ENCODE peak calls at places on chromosomes 13 and 19, in five cellular contexts. M is activated CD4-positive, CD25-positive, alpha-beta regulatory T cell treated with anti-CD3 and anti-CD28 coated beads, Interleukin-2, amount 50 U/mL, for 16 hours; L is nucleus accumbens; U is stimulated activated CD4-positive, alpha-beta T cell treated with anti-CD3 and anti-CD28 coated beads, Interleukin-1b, Interleukin-23, amount 100 ng/mL, for 1 hour; F is neuronal stem cell. G is an unnamed sample.

GRCh38 chr19:16342002-16342715 is 17.5 kb downstream of the KLF2 start:
- DNase-seq in M (no peak), L (no peak), U (no peak), F (no peak), G (no peak)

GRCh38 chr13:82758056-82758455 is 1124.2 kb downstream of the SLITRK1 start:
- DNase-seq in M (no peak), L (no peak), U (no peak), F (no peak), G (no peak)

GRCh38 chr19:33438016-33438671 is 64.6 kb downstream of the CEBPG start:
- DNase-seq in M (no peak), L (peak; percentile 19), U (no peak), F (no peak), G (no peak)

GRCh38 chr19:10474962-10475451 is 28.1 kb downstream of the KEAP1 start:
- DNase-seq in M (no peak), L (no peak), U (no peak), F (no peak), G (no peak)

GRCh38 chr19:45403781-45404556 is 900 bp downstream of the PPP1R13L start:
- DNase-seq in M (peak; percentile 38), L (no peak), U (no peak), F (no peak), G (peak; percentile 27)

GRCh38 chr13:42746846-42747245 is 34.5 kb upstream of the FAM216B start:
- DNase-seq in M (no peak), L (no peak), U (no peak), F (no peak), G (no peak)

GRCh38 chr19:35858311-35858710 is 1.6 kb downstream of the KIRREL2 start:
- DNase-seq in M (no peak), L (no peak), U (no peak), F (no peak), G (no peak)

GRCh38 chr19:18160792-18161690 is 8.1 kb downstream of the PIK3R2 start:
- DNase-seq in M (peak; percentile 71), L (peak; percentile 30), U (peak; percentile 71), F (peak; percentile 66), G (no peak)

GRCh38 chr19:4686700-4687099 is 16.6 kb upstream of the MYDGF start:
- DNase-seq in M (no peak), L (no peak), U (no peak), F (no peak), G (no peak)

GRCh38 chr19:39406656-39407393 is at the start of gene ZFP36:
- DNase-seq in M (peak; percentile 79), L (peak; percentile 78), U (peak; percentile 81), F (no peak), G (peak; percentile 80)

GRCh38 chr19:29645911-29646310 is 19.4 kb upstream of the PLEKHF1 start:
- DNase-seq in M (no peak), L (no peak), U (no peak), F (no peak), G (no peak)

GRCh38 chr19:15031675-15032074 is 17.6 kb upstream of the CASP14 start:
- DNase-seq in M (no peak), L (no peak), U (no peak), F (no peak), G (no peak)

GRCh38 chr19:31270897-31271568 is 78.2 kb downstream of the TSHZ3 start:
- DNase-seq in M (no peak), L (no peak), U (no peak), F (no peak), G (no peak)

GRCh38 chr13:108915634-108916497 is 286.5 kb downstream of the MYO16 start:
- DNase-seq in M (peak; percentile 42), L (peak; percentile 21), U (peak; percentile 45), F (no peak), G (peak; percentile 59)

GRCh38 chr13:98606296-98606695 is 29.4 kb upstream of the STK24 start:
- DNase-seq in M (no peak), L (no peak), U (no peak), F (no peak), G (no peak)

GRCh38 chr19:16588089-16588823 is 16.0 kb upstream of the SLC35E1 start:
- DNase-seq in M (peak; percentile 28), L (no peak), U (no peak), F (no peak), G (no peak)

GRCh38 chr13:74103970-74104555 is 30.1 kb downstream of the KLF12 start:
- DNase-seq in M (no peak), L (no peak), U (no peak), F (no peak), G (no peak)

GRCh38 chr13:26978081-26978860 is 193.3 kb downstream of the USP12 start:
- DNase-seq in M (no peak), L (no peak), U (no peak), F (no peak), G (no peak)

GRCh38 chr13:76937416-76937815 is 10.9 kb upstream of the ACOD1 start:
- DNase-seq in M (no peak), L (no peak), U (no peak), F (no peak), G (no peak)

GRCh38 chr13:35994131-35994966 is 136.8 kb downstream of the DCLK1 start:
- DNase-seq in M (no peak), L (no peak), U (no peak), F (no peak), G (no peak)

GRCh38 chr19:48123907-48124675 is 13.5 kb upstream of the PLA2G4C start:
- DNase-seq in M (no peak), L (no peak), U (no peak), F (peak; percentile 54), G (no peak)

GRCh38 chr13:34618654-34619053 is 323.4 kb upstream of the NBEA start:
- DNase-seq in M (no peak), L (no peak), U (no peak), F (no peak), G (no peak)

GRCh38 chr19:8004723-8005513 is 523 bp downstream of the ELAVL1 start:
- DNase-seq in M (no peak), L (no peak), U (peak; percentile 21), F (no peak), G (no peak)

GRCh38 chr13:73449258-73449657 is 390.5 kb downstream of the KLF5 start:
- DNase-seq in M (no peak), L (no peak), U (no peak), F (no peak), G (no peak)

GRCh38 chr13:46296465-46296822 is 84.7 kb downstream of the LRRC63 start:
- DNase-seq in M (no peak), L (no peak), U (no peak), F (no peak), G (no peak)